ENCODE peak calls at places on chromosomes 16 and 17, in nine cellular contexts. S is HFFc6, U is NCI-H1436, B is Panc1, H is activated T-cell treated with anti-CD3 and anti-CD28 coated beads for 48 hours, X is hippocampal formation, C is kidney, P is GM23338, Y is skeletal muscle cell. T is an unnamed sample.

GRCh38 chr17:76318586-76318985 is 10.5 kb upstream of the QRICH2 start:
- DNase-seq in P (no peak), C (no peak), U (no peak), B (no peak), Y (no peak), H (no peak), X (no peak), S (peak), T (peak)

GRCh38 chr17:66469088-66469442 is 166.7 kb downstream of the PRKCA start:
- DNase-seq in Y (no peak), C (no peak), U (no peak), S (no peak), B (no peak), H (no peak), P (no peak), X (no peak), T (no peak)

GRCh38 chr17:59327136-59327878 is 4.1 kb upstream of the YPEL2 start:
- DNase-seq in S (no peak), B (no peak), Y (no peak), C (no peak), U (no peak), X (no peak), H (no peak), P (no peak), T (no peak)

GRCh38 chr17:16456770-16457316 is 35.1 kb downstream of the LRRC75A start:
- DNase-seq in P (no peak), H (no peak), C (no peak), X (peak), Y (no peak), U (no peak), S (no peak), B (no peak), T (no peak)

GRCh38 chr17:81393684-81394376 is 1.4 kb upstream of the BAHCC1 start:
- DNase-seq in X (peak), B (peak), C (peak), P (peak), H (peak), S (peak), Y (peak), U (peak), T (peak)

GRCh38 chr17:39699818-39700147 is at the start of gene ERBB2:
- DNase-seq in B (no peak), H (no peak), U (no peak), S (peak), C (peak), X (no peak), P (peak), Y (peak), T (peak)

GRCh38 chr16:88045820-88046303 is 94.6 kb downstream of the BANP start:
- DNase-seq in Y (no peak), P (no peak), H (no peak), X (no peak), B (no peak), U (no peak), C (peak), S (no peak), T (no peak)

GRCh38 chr17:3688852-3689261 is 7.1 kb downstream of the P2RX5 start:
- DNase-seq in C (peak), H (no peak), B (no peak), U (no peak), P (no peak), X (no peak), S (no peak), Y (no peak), T (no peak)

GRCh38 chr17:17919169-17920107 is 52.8 kb downstream of the TOM1L2 start:
- DNase-seq in H (peak), X (peak), C (no peak), B (no peak), U (peak), Y (no peak), S (peak), P (peak), T (peak)

GRCh38 chr17:37521821-37522220 is 32.1 kb downstream of the DUSP14 start:
- DNase-seq in U (no peak), S (no peak), C (no peak), P (no peak), H (no peak), B (no peak), Y (no peak), X (no peak), T (no peak)

GRCh38 chr17:46212634-46213435 is 19.6 kb upstream of the KANSL1 start:
- DNase-seq in H (no peak), U (peak), C (no peak), B (peak), P (peak), S (peak), Y (peak), X (peak), T (peak)

GRCh38 chr16:81189100-81189664 is 49.3 kb upstream of the BCO1 start:
- DNase-seq in X (peak), Y (no peak), U (no peak), S (peak), H (no peak), P (no peak), B (no peak), C (peak), T (peak)

GRCh38 chr16:79047337-79047736 is 553.2 kb downstream of the MAF start:
- DNase-seq in P (peak), H (no peak), C (no peak), S (no peak), X (no peak), U (peak), Y (no peak), B (peak), T (no peak)

GRCh38 chr17:61259360-61259759 is 140.3 kb upstream of the TBX2 start:
- DNase-seq in U (no peak), H (no peak), X (no peak), C (no peak), Y (no peak), B (no peak), P (no peak), S (no peak), T (no peak)

GRCh38 chr17:36918260-36918691 is 19.0 kb upstream of the LHX1 start:
- DNase-seq in U (no peak), X (no peak), Y (peak), H (no peak), C (no peak), P (peak), B (no peak), S (peak), T (peak)

GRCh38 chr16:642189-643049 is 791 bp downstream of the MCRIP2 start:
- DNase-seq in B (no peak), X (no peak), U (no peak), P (peak), S (no peak), Y (no peak), H (peak), C (no peak), T (peak)

GRCh38 chr16:58685084-58685449 is 497 bp upstream of the SLC38A7 start:
- DNase-seq in C (no peak), P (no peak), Y (no peak), H (no peak), S (no peak), B (no peak), U (no peak), X (no peak), T (no peak)

GRCh38 chr17:66746736-66747135 is 88.2 kb upstream of the CACNG5 start:
- DNase-seq in X (no peak), U (no peak), B (no peak), P (no peak), C (no peak), H (no peak), Y (no peak), S (no peak), T (no peak)

GRCh38 chr17:57499648-57500049 is 243.3 kb downstream of the MSI2 start:
- DNase-seq in S (no peak), Y (no peak), H (no peak), U (no peak), X (no peak), C (no peak), B (no peak), P (no peak), T (no peak)

GRCh38 chr16:85199069-85199725 is 86.9 kb upstream of the CIBAR2 start:
- DNase-seq in X (no peak), H (no peak), S (peak), B (no peak), Y (no peak), P (no peak), C (no peak), U (no peak), T (peak)

GRCh38 chr17:58541249-58541648 is 26.8 kb upstream of the MTMR4 start:
- DNase-seq in Y (no peak), H (no peak), P (peak), C (no peak), B (no peak), X (no peak), U (no peak), S (no peak), T (peak)

GRCh38 chr17:68599091-68599872 is 1.9 kb downstream of the FAM20A start:
- DNase-seq in X (no peak), S (peak), B (no peak), U (no peak), C (no peak), P (peak), Y (peak), H (no peak), T (peak)

GRCh38 chr17:55161935-55162555 is 102.7 kb upstream of the HLF start:
- DNase-seq in B (no peak), U (no peak), H (no peak), P (no peak), Y (peak), C (no peak), X (no peak), S (peak), T (peak)

GRCh38 chr17:81301195-81302144 is 6.4 kb upstream of the SLC38A10 start:
- DNase-seq in X (no peak), H (no peak), Y (no peak), C (no peak), P (no peak), S (no peak), B (no peak), U (no peak), T (no peak)

GRCh38 chr16:616771-617586 is 13.8 kb upstream of the WFIKKN1 start:
- DNase-seq in B (no peak), S (no peak), C (no peak), U (no peak), P (no peak), X (no peak), H (no peak), Y (no peak), T (no peak)

GRCh38 chr17:38428643-38429371 is 543 bp downstream of the ARHGAP23 start:
- DNase-seq in U (no peak), P (peak), Y (no peak), C (peak), X (peak), B (no peak), H (no peak), S (peak), T (no peak)

GRCh38 chr16:71460246-71460645 is 1.8 kb downstream of the ZNF23 start:
- DNase-seq in P (no peak), X (no peak), B (no peak), S (peak), C (no peak), Y (no peak), H (no peak), U (no peak), T (peak)

GRCh38 chr17:15966879-15967248 is 21.9 kb downstream of the ADORA2B start:
- DNase-seq in P (peak), H (no peak), X (no peak), U (no peak), Y (no peak), B (no peak), C (peak), S (no peak), T (no peak)

GRCh38 chr17:47004906-47005305 is 25.9 kb upstream of the RPRML start:
- DNase-seq in S (no peak), X (no peak), B (no peak), U (no peak), H (no peak), Y (no peak), C (no peak), P (no peak), T (no peak)

GRCh38 chr17:37050905-37051304 is 102.2 kb downstream of the AATF start:
- DNase-seq in X (no peak), C (no peak), B (no peak), Y (no peak), P (no peak), S (no peak), H (no peak), U (no peak), T (peak)

GRCh38 chr17:32451879-32452278 is 7.6 kb downstream of the PSMD11 start:
- DNase-seq in U (no peak), S (no peak), B (no peak), P (no peak), C (no peak), X (no peak), H (no peak), Y (no peak), T (no peak)

GRCh38 chr17:79079421-79080200 is 5.0 kb downstream of the ENGASE start:
- DNase-seq in U (no peak), S (no peak), C (peak), P (no peak), Y (no peak), X (no peak), B (no peak), H (no peak), T (no peak)

GRCh38 chr16:48526058-48526957 is 83.7 kb downstream of the N4BP1 start:
- DNase-seq in U (peak), P (peak), B (peak), C (peak), X (no peak), H (peak), S (no peak), Y (no peak), T (peak)

GRCh38 chr17:3512512-3513171 is 36.8 kb downstream of the ASPA start:
- DNase-seq in Y (no peak), C (peak), H (no peak), U (no peak), X (peak), B (no peak), S (peak), P (peak), T (no peak)

GRCh38 chr17:81517009-81517338 is 4.4 kb upstream of the ACTG1 start:
- DNase-seq in X (no peak), H (no peak), U (no peak), S (no peak), P (no peak), B (no peak), C (peak), Y (no peak), T (no peak)

GRCh38 chr17:17978481-17979424 is 6.1 kb downstream of the DRC3 start:
- DNase-seq in H (no peak), S (no peak), X (no peak), P (no peak), U (no peak), B (no peak), C (no peak), Y (no peak), T (no peak)

GRCh38 chr16:11716330-11716729 is 26.3 kb downstream of the TXNDC11 start:
- DNase-seq in X (no peak), U (no peak), P (no peak), S (no peak), Y (no peak), B (no peak), C (no peak), H (no peak), T (no peak)